ENCODE peak calls at places on chromosomes 11 and 22, in seven cellular contexts. One of them, this sample, is unnamed.

GRCh38 chr22:40224702-40225101 is 47.0 kb downstream of the TNRC6B start:
- DNase-seq in ovary: no peak
- DNase-seq in GM20000: no peak
- DNase-seq in fibroblast of lung: no peak
- DNase-seq in EH: no peak
- DNase-seq in nucleus accumbens: no peak
- DNase-seq in NCI-H2029: no peak
- DNase-seq in this sample: no peak

GRCh38 chr11:124920870-124921609 is 2.0 kb downstream of the HEPN1 start:
- DNase-seq in ovary: peak; percentile 82
- DNase-seq in GM20000: peak; percentile 82
- DNase-seq in fibroblast of lung: peak; percentile 74
- DNase-seq in EH: peak; percentile 70
- DNase-seq in nucleus accumbens: no peak
- DNase-seq in NCI-H2029: no peak
- DNase-seq in this sample: peak; percentile 81

GRCh38 chr11:105903113-105903512 is 118.9 kb downstream of the MSANTD4 start:
- DNase-seq in ovary: no peak
- DNase-seq in GM20000: no peak
- DNase-seq in fibroblast of lung: peak; percentile 8
- DNase-seq in EH: no peak
- DNase-seq in nucleus accumbens: no peak
- DNase-seq in NCI-H2029: no peak
- DNase-seq in this sample: no peak

GRCh38 chr22:27970596-27971220 is 51.7 kb upstream of the PITPNB start:
- DNase-seq in ovary: no peak
- DNase-seq in GM20000: no peak
- DNase-seq in fibroblast of lung: peak; percentile 21
- DNase-seq in EH: peak; percentile 63
- DNase-seq in nucleus accumbens: no peak
- DNase-seq in NCI-H2029: no peak
- DNase-seq in this sample: no peak

GRCh38 chr11:133263332-133263731 is 269.0 kb downstream of the OPCML start:
- DNase-seq in ovary: no peak
- DNase-seq in GM20000: no peak
- DNase-seq in fibroblast of lung: no peak
- DNase-seq in EH: no peak
- DNase-seq in nucleus accumbens: no peak
- DNase-seq in NCI-H2029: no peak
- DNase-seq in this sample: no peak

GRCh38 chr11:64894070-64894811 is 15.8 kb upstream of the EHD1 start:
- DNase-seq in ovary: peak; percentile 88
- DNase-seq in GM20000: peak; percentile 94
- DNase-seq in fibroblast of lung: peak; percentile 69
- DNase-seq in EH: peak; percentile 76
- DNase-seq in nucleus accumbens: no peak
- DNase-seq in NCI-H2029: peak; percentile 34
- DNase-seq in this sample: peak; percentile 90

GRCh38 chr11:94885133-94885532 is 88.2 kb downstream of the CWC15 start:
- DNase-seq in ovary: no peak
- DNase-seq in GM20000: no peak
- DNase-seq in fibroblast of lung: no peak
- DNase-seq in EH: peak; percentile 26
- DNase-seq in nucleus accumbens: no peak
- DNase-seq in NCI-H2029: peak; percentile 79
- DNase-seq in this sample: no peak

GRCh38 chr11:44681698-44682097 is 45.1 kb upstream of the TSPAN18 start:
- DNase-seq in ovary: no peak
- DNase-seq in GM20000: no peak
- DNase-seq in fibroblast of lung: peak; percentile 22
- DNase-seq in EH: peak; percentile 52
- DNase-seq in nucleus accumbens: no peak
- DNase-seq in NCI-H2029: no peak
- DNase-seq in this sample: no peak

GRCh38 chr22:11307996-11308395 is 4220.0 kb upstream of the OR11H1 start:
- DNase-seq in ovary: no peak
- DNase-seq in GM20000: no peak
- DNase-seq in fibroblast of lung: no peak
- DNase-seq in EH: no peak
- DNase-seq in nucleus accumbens: no peak
- DNase-seq in NCI-H2029: no peak
- DNase-seq in this sample: no peak

GRCh38 chr11:65546217-65546958 is 11.8 kb downstream of the LTBP3 start:
- DNase-seq in ovary: peak; percentile 73
- DNase-seq in GM20000: peak; percentile 99
- DNase-seq in fibroblast of lung: no peak
- DNase-seq in EH: no peak
- DNase-seq in nucleus accumbens: no peak
- DNase-seq in NCI-H2029: peak; percentile 85
- DNase-seq in this sample: peak; percentile 90

GRCh38 chr22:20026996-20027601 is 6.2 kb downstream of the TANGO2 start:
- DNase-seq in ovary: no peak
- DNase-seq in GM20000: no peak
- DNase-seq in fibroblast of lung: no peak
- DNase-seq in EH: no peak
- DNase-seq in nucleus accumbens: no peak
- DNase-seq in NCI-H2029: no peak
- DNase-seq in this sample: no peak

GRCh38 chr11:17351510-17352176 is at the start of gene NCR3LG1:
- DNase-seq in ovary: peak; percentile 78
- DNase-seq in GM20000: peak; percentile 54
- DNase-seq in fibroblast of lung: peak; percentile 78
- DNase-seq in EH: peak; percentile 63
- DNase-seq in nucleus accumbens: no peak
- DNase-seq in NCI-H2029: peak; percentile 37
- DNase-seq in this sample: peak; percentile 86

GRCh38 chr11:68436985-68437926 is 23.3 kb upstream of the PPP6R3 start:
- DNase-seq in ovary: no peak
- DNase-seq in GM20000: no peak
- DNase-seq in fibroblast of lung: peak; percentile 44
- DNase-seq in EH: peak; percentile 84
- DNase-seq in nucleus accumbens: no peak
- DNase-seq in NCI-H2029: no peak
- DNase-seq in this sample: no peak

GRCh38 chr11:116637766-116638165 is 135.0 kb downstream of the BUD13 start:
- DNase-seq in ovary: no peak
- DNase-seq in GM20000: no peak
- DNase-seq in fibroblast of lung: no peak
- DNase-seq in EH: no peak
- DNase-seq in nucleus accumbens: no peak
- DNase-seq in NCI-H2029: no peak
- DNase-seq in this sample: no peak

GRCh38 chr22:37229805-37230672 is 14.0 kb downstream of the RAC2 start:
- DNase-seq in ovary: no peak
- DNase-seq in GM20000: peak; percentile 85
- DNase-seq in fibroblast of lung: no peak
- DNase-seq in EH: peak; percentile 86
- DNase-seq in nucleus accumbens: no peak
- DNase-seq in NCI-H2029: no peak
- DNase-seq in this sample: no peak

GRCh38 chr22:44704159-44705021 is 2.4 kb downstream of the PRR5 start:
- DNase-seq in ovary: no peak
- DNase-seq in GM20000: no peak
- DNase-seq in fibroblast of lung: no peak
- DNase-seq in EH: no peak
- DNase-seq in nucleus accumbens: no peak
- DNase-seq in NCI-H2029: no peak
- DNase-seq in this sample: no peak

GRCh38 chr11:28756977-28757376 is 648.8 kb downstream of the METTL15 start:
- DNase-seq in ovary: no peak
- DNase-seq in GM20000: no peak
- DNase-seq in fibroblast of lung: peak; percentile 59
- DNase-seq in EH: peak; percentile 98
- DNase-seq in nucleus accumbens: no peak
- DNase-seq in NCI-H2029: no peak
- DNase-seq in this sample: no peak

GRCh38 chr11:125036933-125037332 is 26.2 kb upstream of the SLC37A2 start:
- DNase-seq in ovary: no peak
- DNase-seq in GM20000: no peak
- DNase-seq in fibroblast of lung: peak; percentile 89
- DNase-seq in EH: peak; percentile 88
- DNase-seq in nucleus accumbens: no peak
- DNase-seq in NCI-H2029: no peak
- DNase-seq in this sample: no peak

GRCh38 chr11:75714211-75714610 is 3.4 kb upstream of the MOGAT2 start:
- DNase-seq in ovary: no peak
- DNase-seq in GM20000: no peak
- DNase-seq in fibroblast of lung: no peak
- DNase-seq in EH: no peak
- DNase-seq in nucleus accumbens: no peak
- DNase-seq in NCI-H2029: peak; percentile 61
- DNase-seq in this sample: no peak

GRCh38 chr22:23777776-23778575 is 5.3 kb downstream of the MMP11 start:
- DNase-seq in ovary: no peak
- DNase-seq in GM20000: no peak
- DNase-seq in fibroblast of lung: no peak
- DNase-seq in EH: no peak
- DNase-seq in nucleus accumbens: no peak
- DNase-seq in NCI-H2029: no peak
- DNase-seq in this sample: peak; percentile 84

GRCh38 chr11:2577071-2578005 is 122.5 kb downstream of the KCNQ1OT1 start:
- DNase-seq in ovary: peak; percentile 14
- DNase-seq in GM20000: no peak
- DNase-seq in fibroblast of lung: no peak
- DNase-seq in EH: no peak
- DNase-seq in nucleus accumbens: no peak
- DNase-seq in NCI-H2029: no peak
- DNase-seq in this sample: peak; percentile 50

GRCh38 chr22:37045958-37046357 is 5.6 kb upstream of the KCTD17 start:
- DNase-seq in ovary: no peak
- DNase-seq in GM20000: no peak
- DNase-seq in fibroblast of lung: peak; percentile 28
- DNase-seq in EH: peak; percentile 81
- DNase-seq in nucleus accumbens: no peak
- DNase-seq in NCI-H2029: no peak
- DNase-seq in this sample: no peak

GRCh38 chr11:6203327-6203726 is 2.0 kb upstream of the C11orf42 start:
- DNase-seq in ovary: no peak
- DNase-seq in GM20000: peak; percentile 38
- DNase-seq in fibroblast of lung: no peak
- DNase-seq in EH: no peak
- DNase-seq in nucleus accumbens: no peak
- DNase-seq in NCI-H2029: no peak
- DNase-seq in this sample: no peak

GRCh38 chr22:45709866-45710265 is 38.2 kb downstream of the ATXN10 start:
- DNase-seq in ovary: no peak
- DNase-seq in GM20000: no peak
- DNase-seq in fibroblast of lung: peak; percentile 28
- DNase-seq in EH: peak; percentile 88
- DNase-seq in nucleus accumbens: no peak
- DNase-seq in NCI-H2029: no peak
- DNase-seq in this sample: no peak

GRCh38 chr11:843086-843704 is 543 bp downstream of the TSPAN4 start:
- DNase-seq in ovary: no peak
- DNase-seq in GM20000: no peak
- DNase-seq in fibroblast of lung: no peak
- DNase-seq in EH: peak; percentile 33
- DNase-seq in nucleus accumbens: no peak
- DNase-seq in NCI-H2029: no peak
- DNase-seq in this sample: no peak

GRCh38 chr22:24937114-24937513 is 9.4 kb downstream of the LHFPL7 start:
- DNase-seq in ovary: no peak
- DNase-seq in GM20000: no peak
- DNase-seq in fibroblast of lung: no peak
- DNase-seq in EH: no peak
- DNase-seq in nucleus accumbens: no peak
- DNase-seq in NCI-H2029: no peak
- DNase-seq in this sample: no peak

GRCh38 chr11:3165152-3165705 is at the start of gene OSBPL5:
- DNase-seq in ovary: peak; percentile 80
- DNase-seq in GM20000: no peak
- DNase-seq in fibroblast of lung: peak; percentile 64
- DNase-seq in EH: peak; percentile 80
- DNase-seq in nucleus accumbens: no peak
- DNase-seq in NCI-H2029: no peak
- DNase-seq in this sample: peak; percentile 90

GRCh38 chr11:126308271-126308671 is 4.4 kb downstream of the DCPS start:
- DNase-seq in ovary: no peak
- DNase-seq in GM20000: no peak
- DNase-seq in fibroblast of lung: no peak
- DNase-seq in EH: peak; percentile 41
- DNase-seq in nucleus accumbens: no peak
- DNase-seq in NCI-H2029: no peak
- DNase-seq in this sample: no peak

GRCh38 chr22:36204641-36205032 is 3.0 kb upstream of the APOL4 start:
- DNase-seq in ovary: no peak
- DNase-seq in GM20000: no peak
- DNase-seq in fibroblast of lung: no peak
- DNase-seq in EH: no peak
- DNase-seq in nucleus accumbens: no peak
- DNase-seq in NCI-H2029: no peak
- DNase-seq in this sample: no peak

GRCh38 chr11:76661306-76661751 is 9.2 kb downstream of the LRRC32 start:
- DNase-seq in ovary: peak; percentile 18
- DNase-seq in GM20000: no peak
- DNase-seq in fibroblast of lung: no peak
- DNase-seq in EH: no peak
- DNase-seq in nucleus accumbens: no peak
- DNase-seq in NCI-H2029: no peak
- DNase-seq in this sample: peak; percentile 55

GRCh38 chr11:61035086-61035835 is 63.8 kb downstream of the CD6 start:
- DNase-seq in ovary: no peak
- DNase-seq in GM20000: no peak
- DNase-seq in fibroblast of lung: no peak
- DNase-seq in EH: no peak
- DNase-seq in nucleus accumbens: no peak
- DNase-seq in NCI-H2029: no peak
- DNase-seq in this sample: peak; percentile 32

GRCh38 chr11:44990665-44991064 is 40.0 kb upstream of the TP53I11 start:
- DNase-seq in ovary: no peak
- DNase-seq in GM20000: no peak
- DNase-seq in fibroblast of lung: no peak
- DNase-seq in EH: no peak
- DNase-seq in nucleus accumbens: no peak
- DNase-seq in NCI-H2029: no peak
- DNase-seq in this sample: peak; percentile 40

GRCh38 chr22:46070722-46071450 is 79.4 kb upstream of the PPARA start:
- DNase-seq in ovary: peak; percentile 84
- DNase-seq in GM20000: peak; percentile 67
- DNase-seq in fibroblast of lung: peak; percentile 59
- DNase-seq in EH: no peak
- DNase-seq in nucleus accumbens: peak; percentile 83
- DNase-seq in NCI-H2029: peak; percentile 71
- DNase-seq in this sample: peak; percentile 81

GRCh38 chr22:19085233-19086043 is 36.8 kb downstream of the DGCR2 start:
- DNase-seq in ovary: no peak
- DNase-seq in GM20000: peak; percentile 81
- DNase-seq in fibroblast of lung: peak; percentile 51
- DNase-seq in EH: peak; percentile 43
- DNase-seq in nucleus accumbens: no peak
- DNase-seq in NCI-H2029: no peak
- DNase-seq in this sample: peak; percentile 30

GRCh38 chr11:62575156-62575555 is 1.5 kb upstream of the EEF1G start:
- DNase-seq in ovary: peak; percentile 62
- DNase-seq in GM20000: no peak
- DNase-seq in fibroblast of lung: no peak
- DNase-seq in EH: no peak
- DNase-seq in nucleus accumbens: no peak
- DNase-seq in NCI-H2029: no peak
- DNase-seq in this sample: no peak

This sample was measured in sigmoid colon.